ENCODE peak calls at places on chromosomes 16 and 17, in seven cellular contexts. E, L, T, R, O, M and Y are unnamed samples.

GRCh38 chr17:45240905-45241314 is 19.2 kb downstream of the FMNL1 start:
- DNase-seq in E (no peak), L (no peak), T (no peak), R (no peak), O (no peak), M (no peak), Y (peak)

GRCh38 chr16:66576306-66576705 is 3.0 kb upstream of the CMTM2 start:
- DNase-seq in E (no peak), L (no peak), T (no peak), R (no peak), O (no peak), M (no peak), Y (no peak)

GRCh38 chr17:2054262-2054739 is 602 bp upstream of the HIC1 start:
- DNase-seq in E (peak), L (peak), T (peak), R (no peak), O (peak), M (no peak), Y (no peak)

GRCh38 chr16:47881574-47881973 is 274.2 kb downstream of the ABCC12 start:
- DNase-seq in E (peak), L (no peak), T (no peak), R (no peak), O (no peak), M (no peak), Y (no peak)

GRCh38 chr17:52759864-52760263 is 601.4 kb upstream of the CA10 start:
- DNase-seq in E (no peak), L (no peak), T (no peak), R (no peak), O (no peak), M (no peak), Y (no peak)

GRCh38 chr16:86563489-86564345 is 2.9 kb upstream of the FOXC2 start:
- DNase-seq in E (peak), L (peak), T (peak), R (peak), O (peak), M (peak), Y (peak)

GRCh38 chr17:78396436-78397335 is 18.2 kb downstream of the PGS1 start:
- DNase-seq in E (no peak), L (no peak), T (no peak), R (no peak), O (no peak), M (no peak), Y (no peak)

GRCh38 chr16:346587-346986 is 5.9 kb downstream of the AXIN1 start:
- DNase-seq in E (peak), L (no peak), T (no peak), R (peak), O (peak), M (no peak), Y (no peak)